ENCODE peak calls at places on chromosome 16, in four cellular contexts. One of them, this sample, is unnamed.

GRCh38 chr16:28149016-28149888 is 62.5 kb downstream of the XPO6 start:
- DNase-seq in activated B cell treated with CpG ODN at 0.5 μM for 24 hours: no peak
- DNase-seq in endodermal cell: no peak
- DNase-seq in stimulated activated CD4-positive, alpha-beta T cell treated with anti-CD3 and anti-CD28 coated beads, Interleukin-1b, Interleukin-23, amount 100 ng/mL, for 24 hours: no peak
- DNase-seq in this sample: no peak

GRCh38 chr16:30692381-30693074 is 6.4 kb upstream of the SRCAP start:
- DNase-seq in activated B cell treated with CpG ODN at 0.5 μM for 24 hours: no peak
- DNase-seq in stimulated activated CD4-positive, alpha-beta T cell treated with anti-CD3 and anti-CD28 coated beads, Interleukin-1b, Interleukin-23, amount 100 ng/mL, for 24 hours: no peak
- DNase-seq in endodermal cell: peak
- DNase-seq in this sample: no peak

GRCh38 chr16:65698943-65699342 is 577.1 kb upstream of the CDH11 start:
- DNase-seq in endodermal cell: no peak
- DNase-seq in activated B cell treated with CpG ODN at 0.5 μM for 24 hours: no peak
- DNase-seq in stimulated activated CD4-positive, alpha-beta T cell treated with anti-CD3 and anti-CD28 coated beads, Interleukin-1b, Interleukin-23, amount 100 ng/mL, for 24 hours: no peak
- DNase-seq in this sample: no peak

GRCh38 chr16:65574311-65574966 is 452.6 kb upstream of the CDH11 start:
- DNase-seq in activated B cell treated with CpG ODN at 0.5 μM for 24 hours: no peak
- DNase-seq in endodermal cell: no peak
- DNase-seq in stimulated activated CD4-positive, alpha-beta T cell treated with anti-CD3 and anti-CD28 coated beads, Interleukin-1b, Interleukin-23, amount 100 ng/mL, for 24 hours: no peak
- DNase-seq in this sample: no peak

GRCh38 chr16:19133600-19133999 is 19.8 kb downstream of the ITPRIPL2 start:
- DNase-seq in endodermal cell: no peak
- DNase-seq in stimulated activated CD4-positive, alpha-beta T cell treated with anti-CD3 and anti-CD28 coated beads, Interleukin-1b, Interleukin-23, amount 100 ng/mL, for 24 hours: no peak
- DNase-seq in activated B cell treated with CpG ODN at 0.5 μM for 24 hours: no peak
- DNase-seq in this sample: no peak

GRCh38 chr16:69417537-69418199 is 6.8 kb upstream of the CYB5B start:
- DNase-seq in activated B cell treated with CpG ODN at 0.5 μM for 24 hours: no peak
- DNase-seq in stimulated activated CD4-positive, alpha-beta T cell treated with anti-CD3 and anti-CD28 coated beads, Interleukin-1b, Interleukin-23, amount 100 ng/mL, for 24 hours: no peak
- DNase-seq in endodermal cell: peak
- DNase-seq in this sample: no peak

GRCh38 chr16:31483081-31483480 is at the start of gene SLC5A2:
- DNase-seq in activated B cell treated with CpG ODN at 0.5 μM for 24 hours: no peak
- DNase-seq in endodermal cell: no peak
- DNase-seq in stimulated activated CD4-positive, alpha-beta T cell treated with anti-CD3 and anti-CD28 coated beads, Interleukin-1b, Interleukin-23, amount 100 ng/mL, for 24 hours: no peak
- DNase-seq in this sample: no peak

GRCh38 chr16:17404903-17405691 is 65.7 kb downstream of the XYLT1 start:
- DNase-seq in stimulated activated CD4-positive, alpha-beta T cell treated with anti-CD3 and anti-CD28 coated beads, Interleukin-1b, Interleukin-23, amount 100 ng/mL, for 24 hours: no peak
- DNase-seq in activated B cell treated with CpG ODN at 0.5 μM for 24 hours: no peak
- DNase-seq in endodermal cell: no peak
- DNase-seq in this sample: peak

GRCh38 chr16:75402174-75402820 is 31.0 kb downstream of the CFDP1 start:
- DNase-seq in activated B cell treated with CpG ODN at 0.5 μM for 24 hours: no peak
- DNase-seq in stimulated activated CD4-positive, alpha-beta T cell treated with anti-CD3 and anti-CD28 coated beads, Interleukin-1b, Interleukin-23, amount 100 ng/mL, for 24 hours: no peak
- DNase-seq in endodermal cell: no peak
- DNase-seq in this sample: no peak

GRCh38 chr16:51449441-51449840 is 298.4 kb upstream of the SALL1 start:
- DNase-seq in activated B cell treated with CpG ODN at 0.5 μM for 24 hours: no peak
- DNase-seq in endodermal cell: peak
- DNase-seq in stimulated activated CD4-positive, alpha-beta T cell treated with anti-CD3 and anti-CD28 coated beads, Interleukin-1b, Interleukin-23, amount 100 ng/mL, for 24 hours: no peak
- DNase-seq in this sample: no peak

GRCh38 chr16:819336-819735 is 18.8 kb upstream of the GNG13 start:
- DNase-seq in endodermal cell: no peak
- DNase-seq in stimulated activated CD4-positive, alpha-beta T cell treated with anti-CD3 and anti-CD28 coated beads, Interleukin-1b, Interleukin-23, amount 100 ng/mL, for 24 hours: no peak
- DNase-seq in activated B cell treated with CpG ODN at 0.5 μM for 24 hours: no peak
- DNase-seq in this sample: no peak

This sample was measured in tibial artery.